ENCODE peak calls at places on chromosomes 6 and 20, in four cellular contexts. W is kidney, K is IMR-90, I is mammary epithelial cell. Y is an unnamed sample.

GRCh38 chr6:2891768-2892170 is 11.3 kb downstream of the SERPINB9 start:
- DNase-seq in W (peak), I (no peak), K (no peak), Y (no peak)

GRCh38 chr20:8389381-8390368 is 257.6 kb downstream of the PLCB1 start:
- DNase-seq in K (peak), W (no peak), I (peak), Y (peak)

GRCh38 chr20:4820833-4821518 is 99.3 kb downstream of the PRND start:
- DNase-seq in I (peak), K (peak), W (peak), Y (peak)

GRCh38 chr20:51563597-51564332 is 21.2 kb upstream of the NFATC2 start:
- DNase-seq in I (peak), W (peak), K (peak), Y (peak)

GRCh38 chr20:44056010-44056698 is 130.8 kb downstream of the JPH2 start:
- DNase-seq in K (no peak), W (no peak), I (no peak), Y (peak)

GRCh38 chr6:159953091-159953581 is 15.7 kb upstream of the IGF2R start:
- DNase-seq in I (no peak), K (peak), W (peak), Y (no peak)

GRCh38 chr20:60372822-60373221 is 414.6 kb downstream of the CDH26 start:
- DNase-seq in W (no peak), I (no peak), K (no peak), Y (no peak)

GRCh38 chr20:58268936-58269619 is 40.4 kb upstream of the RAB22A start:
- DNase-seq in W (no peak), I (no peak), K (peak), Y (no peak)

GRCh38 chr6:70225052-70225451 is 77.8 kb downstream of the COL9A1 start:
- DNase-seq in K (no peak), W (no peak), I (no peak), Y (no peak)

GRCh38 chr6:168121308-168121665 is 42.3 kb upstream of the FRMD1 start:
- DNase-seq in W (peak), K (no peak), I (no peak), Y (no peak)

GRCh38 chr6:155706341-155706740 is 250.7 kb upstream of the NOX3 start:
- DNase-seq in W (no peak), K (no peak), I (no peak), Y (no peak)

GRCh38 chr6:14861491-14861943 is 384.4 kb upstream of the JARID2 start:
- DNase-seq in I (no peak), K (no peak), W (no peak), Y (no peak)

GRCh38 chr20:35616465-35617396 is 1.1 kb downstream of the SPAG4 start:
- DNase-seq in I (peak), W (peak), K (peak), Y (peak)

GRCh38 chr20:34449674-34450592 is 66.3 kb upstream of the DYNLRB1 start:
- DNase-seq in I (no peak), K (no peak), W (no peak), Y (no peak)

GRCh38 chr20:37108676-37109075 is 12.9 kb upstream of the RBL1 start:
- DNase-seq in W (no peak), K (no peak), I (peak), Y (no peak)

GRCh38 chr6:138736640-138737039 is 36.9 kb upstream of the CCDC28A start:
- DNase-seq in W (no peak), K (peak), I (no peak), Y (no peak)

GRCh38 chr6:3402310-3403243 is 54.3 kb downstream of the SLC22A23 start:
- DNase-seq in K (no peak), W (no peak), I (peak), Y (no peak)

GRCh38 chr20:32539817-32540675 is 45.1 kb downstream of the NOL4L start:
- DNase-seq in I (no peak), K (no peak), W (no peak), Y (peak)

GRCh38 chr6:6320901-6321300 is 439 bp upstream of the F13A1 start:
- DNase-seq in I (peak), K (no peak), W (no peak), Y (no peak)

GRCh38 chr6:95133578-95133977 is 443.8 kb upstream of the MANEA start:
- DNase-seq in I (peak), K (peak), W (no peak), Y (no peak)

GRCh38 chr20:31638816-31639215 is 1.1 kb downstream of the COX4I2 start:
- DNase-seq in K (no peak), I (no peak), W (no peak), Y (no peak)

GRCh38 chr20:844473-845225 is 11.1 kb downstream of the FAM110A start:
- DNase-seq in K (peak), W (peak), I (peak), Y (peak)

GRCh38 chr20:51457281-51457932 is 85.1 kb downstream of the NFATC2 start:
- DNase-seq in K (peak), I (peak), W (peak), Y (peak)

GRCh38 chr6:77837034-77837784 is 184.4 kb downstream of the MEI4 start:
- DNase-seq in I (no peak), K (no peak), W (no peak), Y (no peak)

GRCh38 chr6:54861846-54862616 is 15.5 kb downstream of the FAM83B start:
- DNase-seq in I (no peak), W (no peak), K (no peak), Y (no peak)

GRCh38 chr6:11469684-11470083 is 67.9 kb upstream of the TMEM170B start:
- DNase-seq in I (no peak), K (no peak), W (no peak), Y (no peak)

GRCh38 chr20:33407251-33407650 is 5.9 kb upstream of the CDK5RAP1 start:
- DNase-seq in I (no peak), K (peak), W (no peak), Y (no peak)

GRCh38 chr20:61803903-61804804 is 261.5 kb downstream of the TAF4 start:
- DNase-seq in W (peak), K (peak), I (peak), Y (no peak)

GRCh38 chr20:33433465-33433864 is 10.1 kb downstream of the SNTA1 start:
- DNase-seq in K (no peak), W (peak), I (no peak), Y (peak)

GRCh38 chr6:51953246-51953645 is 134.2 kb downstream of the PKHD1 start:
- DNase-seq in W (no peak), K (no peak), I (no peak), Y (no peak)

GRCh38 chr20:63944078-63944941 is 11.9 kb downstream of the UCKL1 start:
- DNase-seq in I (no peak), K (no peak), W (peak), Y (no peak)
- H3K27ac ChIP-seq in I (no peak), K (no peak), W (no peak), Y (no peak)

GRCh38 chr6:100370265-100370664 is 94.5 kb downstream of the SIM1 start:
- DNase-seq in I (no peak), K (no peak), W (no peak), Y (no peak)
- TF ChIP-seq CTCF in I (peak), K (peak), W (no peak), Y (no peak)

DNA sequence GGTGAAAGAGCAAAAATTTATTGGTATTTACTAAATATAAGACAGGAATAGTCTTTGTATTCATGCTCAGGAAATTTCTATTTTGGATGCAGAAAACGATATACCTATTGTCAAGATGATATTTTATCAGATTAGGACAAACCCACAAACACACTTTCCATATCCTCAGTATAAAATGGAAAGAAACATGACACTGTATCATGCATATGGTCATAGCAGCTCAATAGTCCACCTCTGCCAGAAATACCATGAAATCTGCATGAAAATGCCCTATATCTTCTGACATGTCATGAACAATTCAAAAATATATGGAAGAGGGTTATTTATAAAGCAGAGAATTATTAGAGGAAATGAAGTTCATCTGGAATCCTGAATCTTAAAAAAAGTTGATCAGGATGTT is 11.7 kb upstream of the HINT3 start:
- DNase-seq in K (no peak), I (no peak), W (no peak), Y (no peak)
- H3K27ac ChIP-seq in K (peak), I (peak), W (peak), Y (peak)

DNA sequence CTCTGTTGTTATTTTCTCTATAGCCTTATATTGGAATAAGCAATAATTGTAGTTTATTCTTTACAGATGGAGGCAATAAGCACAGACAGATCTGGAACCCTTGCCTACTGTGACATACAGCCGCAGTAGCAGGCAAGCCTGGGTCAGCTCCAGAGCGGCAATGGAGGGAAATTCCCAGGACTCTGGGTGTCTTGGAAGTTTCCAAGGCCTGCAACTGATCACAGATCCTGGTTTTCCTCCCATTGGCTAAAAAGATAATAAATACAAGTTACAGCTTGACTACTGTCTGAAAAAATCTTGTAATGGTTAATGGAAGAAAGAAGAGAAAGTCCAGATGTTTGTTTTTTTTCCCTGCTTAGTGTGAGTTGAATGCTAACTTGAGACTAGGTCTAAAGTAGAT is 307.7 kb downstream of the ALDH8A1 start:
- DNase-seq in W (no peak), I (peak), K (peak), Y (no peak)
- TF ChIP-seq CTCF in W (no peak), I (no peak), K (no peak), Y (no peak)

DNA sequence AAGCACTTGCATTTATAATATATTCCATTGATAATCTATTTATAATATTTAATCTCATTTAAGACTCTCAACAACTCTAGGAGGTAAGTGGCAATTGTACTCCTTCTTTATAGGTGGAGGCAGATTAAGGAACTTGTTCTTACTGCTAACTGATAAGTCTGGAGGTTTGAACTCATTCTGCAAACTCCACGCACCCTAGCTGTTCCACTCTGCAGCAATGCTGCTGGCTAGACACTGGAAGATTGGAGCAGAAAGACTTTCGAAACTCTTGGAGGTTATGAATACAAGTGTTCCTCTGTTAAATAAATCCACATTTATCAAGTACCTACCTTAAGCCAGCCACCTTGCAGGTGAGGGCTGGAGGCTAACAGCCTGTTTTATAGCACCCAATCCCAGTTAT is 838 bp upstream of the HDAC2 start:
- DNase-seq in W (no peak), K (no peak), I (peak), Y (no peak)
- H3K27ac ChIP-seq in W (no peak), K (no peak), I (no peak), Y (no peak)

Y was measured in PC-9.